ENCODE peak calls at places on chromosomes 12 and 14, in ten cellular contexts. B, A, U, T, E, Z, C, N, M and W are unnamed samples. For H3K36me3 and H3K9me3, the result is how much of the 10 kb centered on the place peaks cover.

GRCh38 chr12:69101505-69101904 is 137.9 kb upstream of the CPSF6 start:
- DNase-seq in B (peak), A (no peak), U (no peak), T (no peak), E (no peak), Z (peak), C (no peak), N (peak), M (no peak), W (no peak)

GRCh38 chr12:115691123-115691522 is 586.4 kb downstream of the MED13L start:
- DNase-seq in B (no peak), A (no peak), U (no peak), T (no peak), E (no peak), Z (no peak), C (no peak), N (no peak), M (no peak), W (no peak)

GRCh38 chr12:105836235-105836634 is 302.5 kb downstream of the NUAK1 start:
- DNase-seq in B (no peak), A (no peak), U (no peak), T (no peak), E (no peak), Z (no peak), C (no peak), N (no peak), M (no peak), W (no peak)

GRCh38 chr14:64758025-64758521 is 53.8 kb downstream of the PLEKHG3 start:
- DNase-seq in B (no peak), A (no peak), U (no peak), T (no peak), E (peak), Z (no peak), C (no peak), N (peak), M (peak), W (no peak)

GRCh38 chr12:112852810-112853209 is 54.0 kb upstream of the OAS1 start:
- DNase-seq in B (no peak), A (no peak), U (peak), T (no peak), E (no peak), Z (no peak), C (no peak), N (no peak), M (no peak), W (no peak)

GRCh38 chr14:81561084-81561775 is 27.6 kb upstream of the SEL1L start:
- DNase-seq in B (no peak), A (no peak), U (no peak), T (no peak), E (no peak), Z (no peak), C (no peak), N (no peak), M (no peak), W (no peak)

GRCh38 chr12:104197264-104197663 is 18.3 kb upstream of the TXNRD1 start:
- DNase-seq in B (no peak), A (no peak), U (no peak), T (no peak), E (no peak), Z (no peak), C (no peak), N (no peak), M (no peak), W (no peak)

GRCh38 chr14:22492601-22493000 is 96.4 kb downstream of the DAD1 start:
- DNase-seq in B (no peak), A (no peak), U (no peak), T (no peak), E (no peak), Z (no peak), C (no peak), N (no peak), M (no peak), W (no peak)

GRCh38 chr12:42744539-42745156 is 155.1 kb upstream of the PRICKLE1 start:
- DNase-seq in B (no peak), A (no peak), U (no peak), T (peak), E (no peak), Z (no peak), C (no peak), N (no peak), M (no peak), W (peak)

GRCh38 chr12:43370299-43370698 is 181.7 kb downstream of the ADAMTS20 start:
- DNase-seq in B (no peak), A (no peak), U (no peak), T (no peak), E (no peak), Z (peak), C (no peak), N (no peak), M (no peak), W (no peak)

GRCh38 chr12:105946541-105946940 is 192.2 kb downstream of the NUAK1 start:
- DNase-seq in B (no peak), A (no peak), U (no peak), T (no peak), E (peak), Z (no peak), C (no peak), N (no peak), M (no peak), W (no peak)

GRCh38 chr14:58540693-58541092 is 97.1 kb upstream of the DACT1 start:
- DNase-seq in B (no peak), A (no peak), U (no peak), T (no peak), E (no peak), Z (no peak), C (no peak), N (no peak), M (no peak), W (no peak)

GRCh38 chr12:57342207-57342691 is 88.6 kb downstream of the R3HDM2 start:
- DNase-seq in B (peak), A (no peak), U (peak), T (no peak), E (peak), Z (peak), C (peak), N (no peak), M (peak), W (no peak)

GRCh38 chr12:2960996-2961616 is 1.9 kb downstream of the TEAD4 start:
- DNase-seq in B (no peak), A (no peak), U (no peak), T (no peak), E (no peak), Z (peak), C (no peak), N (no peak), M (no peak), W (peak)

GRCh38 chr12:93784339-93785086 is 107.3 kb downstream of the CRADD start:
- DNase-seq in B (no peak), A (no peak), U (peak), T (peak), E (peak), Z (peak), C (no peak), N (no peak), M (no peak), W (peak)

GRCh38 chr12:90858261-90858660 is 96.7 kb downstream of the CCER1 start:
- DNase-seq in B (no peak), A (no peak), U (no peak), T (peak), E (no peak), Z (peak), C (peak), N (no peak), M (no peak), W (peak)

GRCh38 chr12:52296572-52297215 is 5.4 kb upstream of the KRT81 start:
- DNase-seq in B (no peak), A (no peak), U (no peak), T (no peak), E (no peak), Z (no peak), C (no peak), N (peak), M (no peak), W (no peak)

GRCh38 chr12:68100241-68100640 is 59.3 kb downstream of the IFNG start:
- DNase-seq in B (no peak), A (no peak), U (no peak), T (no peak), E (no peak), Z (no peak), C (no peak), N (no peak), M (no peak), W (no peak)

GRCh38 chr12:69500631-69501030 is 30.4 kb downstream of the FRS2 start:
- DNase-seq in B (no peak), A (no peak), U (no peak), T (no peak), E (no peak), Z (no peak), C (no peak), N (no peak), M (no peak), W (no peak)

DNA sequence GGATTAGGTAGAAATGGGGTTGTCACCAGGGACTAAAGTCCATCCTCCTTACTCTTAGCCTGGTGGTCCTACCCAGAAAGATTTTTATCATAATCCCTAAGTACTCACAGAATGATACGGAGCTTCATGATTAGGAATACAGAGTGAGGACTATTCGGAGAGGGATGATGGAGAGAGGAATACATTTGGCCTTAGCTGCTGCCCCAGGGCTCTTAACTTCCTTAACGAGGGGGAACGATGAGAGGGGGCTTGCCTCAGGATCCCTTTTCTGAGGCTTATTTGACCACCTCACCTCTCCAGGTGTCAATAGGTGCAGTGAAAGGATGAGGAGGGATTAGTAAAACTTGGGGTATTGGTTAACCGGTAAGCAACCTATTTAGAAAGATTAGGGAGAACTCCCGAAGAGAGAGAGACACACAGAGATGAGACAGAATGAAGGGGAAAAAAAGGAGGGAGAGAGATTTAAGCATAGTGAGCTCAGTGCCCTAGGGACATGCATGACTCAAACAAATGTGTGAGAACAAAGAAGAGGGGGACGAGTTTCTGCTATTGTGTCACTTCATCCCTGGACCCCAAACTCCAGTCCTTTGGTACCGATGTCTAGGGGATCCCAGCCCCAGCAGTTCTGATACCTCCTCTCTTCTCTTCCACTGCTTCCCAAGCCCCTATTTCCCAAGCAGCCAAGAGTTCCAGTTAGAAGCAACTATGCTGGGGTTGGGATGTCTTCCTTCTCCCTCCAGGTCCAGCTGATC is 1.1 kb downstream of the NFE2 start:
- DNase-seq in B (no peak), A (no peak), U (no peak), T (no peak), E (no peak), Z (no peak), C (no peak), N (no peak), M (no peak), W (no peak)
- H3K4me3 ChIP-seq in B (no peak), A (peak), U (no peak), T (no peak), E (peak), Z (no peak), C (no peak), N (no peak), M (peak), W (no peak)

GRCh38 chr14:54332490-54332889 is 64.3 kb upstream of the CDKN3 start:
- DNase-seq in B (no peak), A (no peak), U (no peak), T (no peak), E (no peak), Z (no peak), C (no peak), N (no peak), M (no peak), W (no peak)
- H3K36me3 ChIP-seq in B (under half), A (under half), U (under half), T (under half), E (under half), Z (under half), C (under half), N (under half), M (under half), W (under half)

GRCh38 chr12:132558861-132559623 is 51.3 kb downstream of the LRCOL1 start:
- DNase-seq in B (no peak), A (no peak), U (no peak), T (no peak), E (no peak), Z (no peak), C (no peak), N (no peak), M (no peak), W (no peak)
- H3K9me3 ChIP-seq in B (under half), A (under half), U (under half), T (under half), E (under half), Z (under half), C (under half), N (under half), M (under half), W (under half)

GRCh38 chr12:823043-823698 is 70.8 kb downstream of the WNK1 start:
- DNase-seq in B (no peak), A (no peak), U (no peak), T (no peak), E (no peak), Z (no peak), C (no peak), N (no peak), M (no peak), W (no peak)
- H3K4me3 ChIP-seq in B (no peak), A (no peak), U (no peak), T (no peak), E (no peak), Z (no peak), C (no peak), N (no peak), M (no peak), W (no peak)

GRCh38 chr12:7935773-7936581 is at the start of gene SLC2A3:
- DNase-seq in B (peak), A (no peak), U (peak), T (no peak), E (peak), Z (peak), C (peak), N (no peak), M (no peak), W (peak)

GRCh38 chr12:7935464-7935772 is 569 bp downstream of the SLC2A3 start:
- DNase-seq in B (no peak), A (no peak), U (no peak), T (no peak), E (no peak), Z (no peak), C (no peak), N (no peak), M (no peak), W (no peak)

GRCh38 chr12:7934153-7934552 is 1.8 kb downstream of the SLC2A3 start:
- DNase-seq in B (no peak), A (no peak), U (no peak), T (no peak), E (no peak), Z (peak), C (no peak), N (no peak), M (no peak), W (no peak)

GRCh38 chr12:7934560-7935463 is 1.2 kb downstream of the SLC2A3 start:
- DNase-seq in B (no peak), A (no peak), U (no peak), T (no peak), E (no peak), Z (peak), C (no peak), N (no peak), M (no peak), W (no peak)

DNA sequence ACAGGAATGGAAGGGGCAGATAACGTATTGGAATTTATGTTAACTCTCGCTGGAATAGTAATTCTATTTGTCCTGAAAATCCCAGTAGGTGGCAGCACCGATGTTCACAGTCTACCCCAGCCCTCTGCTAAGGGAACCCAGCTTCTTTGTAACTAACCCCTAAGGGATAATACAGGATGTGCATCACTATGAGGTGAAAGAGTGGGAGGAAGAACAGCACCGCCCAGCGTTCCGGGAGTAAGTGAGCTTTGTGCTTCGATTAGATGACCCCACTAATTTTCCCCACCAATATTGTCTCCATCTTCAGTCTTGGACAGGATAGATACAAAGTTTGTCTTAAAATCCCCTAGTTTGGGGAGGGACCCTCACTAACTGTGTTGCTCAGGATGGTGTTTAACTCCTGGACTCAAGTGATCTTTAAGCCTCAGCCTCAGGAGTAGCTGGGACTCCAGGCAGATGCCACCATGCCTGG is 2.7 kb downstream of the SLC2A3 start:
- DNase-seq in B (peak), A (peak), U (peak), T (peak), E (peak), Z (peak), C (peak), N (no peak), M (peak), W (peak)
- H3K36me3 ChIP-seq in B (under half), A (under half), U (under half), T (under half), E (under half), Z (under half), C (under half), N (under half), M (half or more), W (under half)